ENCODE peak calls at places on chromosome X, in eight cellular contexts. T, H, S, L, I, Q, U and E are unnamed samples.
A peak's percentile ranks its signal among the peaks of the same experiment; 100 is the strongest.

GRCh38 chrX:101409043-101409442 is 1.0 kb downstream of the HNRNPH2 start:
- DNase-seq in T (no peak), H (no peak), S (no peak), L (no peak), I (no peak), Q (no peak), U (no peak), E (no peak)

GRCh38 chrX:106144755-106145639 is 23.1 kb upstream of the PWWP3B start:
- DNase-seq in T (no peak), H (no peak), S (no peak), L (peak; percentile 14), I (no peak), Q (no peak), U (no peak), E (no peak)

GRCh38 chrX:85992811-85993229 is 54.5 kb downstream of the CHM start:
- DNase-seq in T (no peak), H (peak; percentile 4), S (no peak), L (peak; percentile 37), I (no peak), Q (peak; percentile 35), U (no peak), E (no peak)

GRCh38 chrX:72305286-72306084 is at the start of gene CITED1:
- DNase-seq in T (no peak), H (no peak), S (no peak), L (no peak), I (no peak), Q (no peak), U (no peak), E (peak; percentile 40)

GRCh38 chrX:36908801-36909403 is 99.3 kb upstream of the FAM47C start:
- DNase-seq in T (no peak), H (peak; percentile 6), S (no peak), L (peak; percentile 43), I (peak; percentile 41), Q (peak; percentile 10), U (no peak), E (peak; percentile 2)

GRCh38 chrX:30561191-30561590 is 16.4 kb downstream of the TASL start:
- DNase-seq in T (no peak), H (no peak), S (no peak), L (no peak), I (no peak), Q (no peak), U (no peak), E (no peak)

GRCh38 chrX:9285342-9285771 is 179.5 kb upstream of the TBL1X start:
- DNase-seq in T (no peak), H (no peak), S (no peak), L (no peak), I (no peak), Q (no peak), U (no peak), E (no peak)

GRCh38 chrX:124383367-124383766 is 37.0 kb downstream of the SH2D1A start:
- DNase-seq in T (no peak), H (no peak), S (no peak), L (no peak), I (no peak), Q (no peak), U (no peak), E (no peak)

GRCh38 chrX:8868906-8869305 is 67.7 kb upstream of the FAM9A start:
- DNase-seq in T (no peak), H (no peak), S (no peak), L (peak; percentile 50), I (no peak), Q (peak; percentile 5), U (no peak), E (no peak)

GRCh38 chrX:140087865-140088264 is 122.5 kb upstream of the CXorf66 start:
- DNase-seq in T (no peak), H (no peak), S (no peak), L (no peak), I (no peak), Q (no peak), U (no peak), E (no peak)

GRCh38 chrX:41655631-41656030 is 33.1 kb upstream of the GPR34 start:
- DNase-seq in T (no peak), H (no peak), S (no peak), L (peak; percentile 3), I (peak; percentile 0), Q (peak; percentile 25), U (no peak), E (no peak)

GRCh38 chrX:141632124-141632523 is 42.6 kb downstream of the SPANXA2 start:
- DNase-seq in T (no peak), H (peak; percentile 26), S (no peak), L (peak; percentile 2), I (no peak), Q (no peak), U (no peak), E (no peak)

GRCh38 chrX:104668550-104668949 is 102.6 kb downstream of the IL1RAPL2 start:
- DNase-seq in T (peak; percentile 4), H (peak; percentile 49), S (no peak), L (peak; percentile 17), I (peak; percentile 4), Q (no peak), U (no peak), E (no peak)

GRCh38 chrX:50941638-50942037 is 31.1 kb downstream of the BMP15 start:
- DNase-seq in T (no peak), H (no peak), S (no peak), L (no peak), I (peak; percentile 0), Q (no peak), U (no peak), E (no peak)
- TF ChIP-seq CTCF in T (no peak), H (peak; percentile 30), S (no peak), L (peak; percentile 30), I (peak; percentile 19), Q (no peak), U (no peak), E (peak; percentile 25)

GRCh38 chrX:40244980-40245379 is 147.2 kb upstream of the BCOR start:
- DNase-seq in T (no peak), H (no peak), S (no peak), L (peak; percentile 86), I (no peak), Q (peak; percentile 1), U (no peak), E (no peak)
- TF ChIP-seq CTCF in T (no peak), H (no peak), S (no peak), L (peak; percentile 16), I (no peak), Q (no peak), U (no peak), E (no peak)

GRCh38 chrX:16708016-16708415 is 4.5 kb downstream of the CTPS2 start:
- DNase-seq in T (no peak), H (no peak), S (no peak), L (no peak), I (no peak), Q (no peak), U (no peak), E (no peak)

GRCh38 chrX:16714504-16714903 is 2.0 kb upstream of the CTPS2 start:
- DNase-seq in T (no peak), H (no peak), S (no peak), L (no peak), I (no peak), Q (no peak), U (no peak), E (no peak)

GRCh38 chrX:16712825-16713155 is 321 bp upstream of the CTPS2 start:
- DNase-seq in T (no peak), H (no peak), S (no peak), L (no peak), I (no peak), Q (no peak), U (no peak), E (no peak)

GRCh38 chrX:16711219-16712115 is 1.0 kb downstream of the CTPS2 start:
- DNase-seq in T (no peak), H (no peak), S (no peak), L (no peak), I (no peak), Q (no peak), U (no peak), E (peak; percentile 26)

DNA sequence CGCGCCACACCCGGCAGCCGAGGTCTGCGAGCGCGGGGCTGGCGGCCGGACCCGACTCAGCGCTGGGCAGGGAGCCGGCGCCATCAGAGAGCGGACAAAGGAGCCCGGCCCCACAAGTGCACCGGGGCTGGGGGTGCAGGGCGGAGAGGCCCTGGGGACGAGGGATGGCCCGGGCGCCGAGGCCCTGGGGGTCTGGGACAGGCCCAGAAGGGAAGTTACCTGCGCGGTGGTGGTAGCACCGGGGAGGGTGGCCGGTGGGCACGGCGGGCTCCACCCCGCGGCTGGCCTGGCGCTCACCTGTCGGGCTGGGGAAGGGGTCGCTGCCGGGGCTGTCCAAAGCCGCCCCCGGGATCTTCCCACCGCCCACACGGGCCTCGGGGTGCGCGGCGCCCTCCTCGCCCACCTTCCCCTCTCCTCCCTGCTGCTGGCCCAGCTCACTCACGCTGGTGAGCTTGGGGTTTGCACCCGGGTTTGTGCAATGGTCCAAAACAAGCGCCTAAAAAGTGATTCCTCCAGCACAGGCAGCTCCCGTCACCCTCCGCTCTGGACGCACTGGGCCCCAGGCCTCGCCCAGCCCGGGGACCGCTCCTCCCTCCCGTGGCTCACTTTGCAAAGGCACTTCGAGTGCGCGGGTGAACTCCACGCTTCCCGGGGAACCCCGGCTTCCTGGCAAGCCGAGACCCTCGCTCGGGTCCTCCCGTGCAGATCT is at the start of gene CTPS2:
- DNase-seq in T (peak; percentile 36), H (no peak), S (peak; percentile 41), L (peak; percentile 56), I (peak; percentile 69), Q (peak; percentile 47), U (peak; percentile 28), E (peak; percentile 78)
- TF ChIP-seq CTCF in T (no peak), H (no peak), S (no peak), L (no peak), I (no peak), Q (no peak), U (no peak), E (no peak)

GRCh38 chrX:12452268-12452667 is 314.0 kb downstream of the FRMPD4 start:
- DNase-seq in T (no peak), H (no peak), S (no peak), L (no peak), I (no peak), Q (no peak), U (no peak), E (no peak)

GRCh38 chrX:12446342-12447075 is 308.2 kb downstream of the FRMPD4 start:
- DNase-seq in T (no peak), H (no peak), S (no peak), L (peak; percentile 55), I (peak; percentile 8), Q (peak; percentile 60), U (no peak), E (no peak)

GRCh38 chrX:12443534-12444098 is 305.3 kb downstream of the FRMPD4 start:
- DNase-seq in T (no peak), H (no peak), S (no peak), L (no peak), I (no peak), Q (no peak), U (no peak), E (peak; percentile 24)

DNA sequence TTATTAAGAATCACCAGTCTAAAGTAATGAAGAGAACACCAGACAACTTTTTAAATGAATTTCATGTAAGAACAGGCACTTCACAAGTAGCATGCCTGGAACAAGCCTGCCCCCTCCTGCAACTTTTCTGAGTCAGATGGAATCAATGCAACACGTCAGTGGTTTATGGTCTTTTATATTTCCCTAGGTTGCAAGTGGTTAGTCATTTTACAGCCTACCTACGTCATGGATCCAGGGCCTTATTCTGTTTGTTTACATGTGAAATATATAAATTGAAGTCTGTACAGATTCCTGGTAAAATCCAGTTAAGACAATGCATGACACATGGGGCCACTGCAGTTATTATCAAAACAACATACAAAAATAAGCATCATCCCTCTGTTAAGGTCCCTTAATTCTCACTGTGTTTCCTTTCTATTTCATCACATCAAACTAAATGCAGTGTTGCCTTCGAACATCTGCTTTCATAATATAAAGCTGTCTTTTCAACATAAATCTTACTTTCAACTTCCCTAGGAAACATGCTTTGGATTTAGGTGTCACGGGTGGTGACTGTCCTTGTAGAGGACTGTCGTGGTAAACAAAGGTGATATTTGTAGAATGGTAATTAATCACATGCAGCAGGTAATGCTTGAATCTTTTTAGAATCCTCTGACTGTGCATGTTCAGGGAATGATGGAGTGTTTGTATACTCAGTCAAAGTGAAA is 309.3 kb downstream of the FRMPD4 start:
- DNase-seq in T (peak; percentile 10), H (peak; percentile 27), S (no peak), L (peak; percentile 86), I (peak; percentile 53), Q (peak; percentile 84), U (no peak), E (no peak)
- TF ChIP-seq CTCF in T (no peak), H (peak; percentile 18), S (no peak), L (peak; percentile 39), I (no peak), Q (peak; percentile 59), U (no peak), E (no peak)